ENCODE peak calls at places on chromosomes 4 and X, in ten cellular contexts. O is GM12878, H is HCT116, Z is heart left ventricle, I is A549, X is Peyer's patch, K is thyroid gland, U is stomach, B is tibial nerve, R is H1. J is an unnamed sample. For H3K4me1, the result is how much of the 10 kb centered on the place peaks cover.

GRCh38 chr4:38857354-38858096 is 908 bp upstream of the TLR6 start:
- DNase-seq in O (peak), H (peak), Z (peak), I (peak), X (peak), K (peak), U (no peak), B (no peak), R (no peak), J (peak)

GRCh38 chr4:116092961-116093360 is 979.5 kb upstream of the NDST4 start:
- DNase-seq in O (no peak), H (no peak), Z (no peak), I (no peak), X (no peak), K (no peak), U (no peak), B (no peak), R (no peak), J (no peak)

GRCh38 chr4:16418814-16419213 is 192.5 kb upstream of the TAPT1 start:
- DNase-seq in O (no peak), H (no peak), Z (no peak), I (no peak), X (no peak), K (peak), U (no peak), B (no peak), R (no peak), J (no peak)

GRCh38 chr4:2417196-2417764 is 1.2 kb downstream of the ZFYVE28 start:
- DNase-seq in O (no peak), H (no peak), Z (no peak), I (no peak), X (no peak), K (peak), U (no peak), B (no peak), R (no peak), J (no peak)

GRCh38 chr4:15197005-15197404 is 194.7 kb downstream of the CPEB2 start:
- DNase-seq in O (no peak), H (no peak), Z (no peak), I (peak), X (no peak), K (no peak), U (no peak), B (no peak), R (peak), J (no peak)

GRCh38 chr4:8762951-8763735 is 108.5 kb downstream of the HMX1 start:
- DNase-seq in O (no peak), H (no peak), Z (no peak), I (no peak), X (no peak), K (no peak), U (no peak), B (no peak), R (no peak), J (no peak)

GRCh38 chr4:4853371-4853823 is 6.1 kb upstream of the MSX1 start:
- DNase-seq in O (no peak), H (no peak), Z (peak), I (no peak), X (no peak), K (no peak), U (no peak), B (no peak), R (no peak), J (no peak)

GRCh38 chr4:174262624-174263444 is 20.6 kb downstream of the FBXO8 start:
- DNase-seq in O (no peak), H (no peak), Z (no peak), I (no peak), X (no peak), K (no peak), U (no peak), B (no peak), R (no peak), J (no peak)

GRCh38 chr4:149176019-149176418 is 639.6 kb downstream of the IQCM start:
- DNase-seq in O (no peak), H (no peak), Z (no peak), I (no peak), X (no peak), K (peak), U (no peak), B (no peak), R (no peak), J (no peak)

GRCh38 chr4:152534541-152535231 is 1.2 kb downstream of the FBXW7 start:
- DNase-seq in O (no peak), H (no peak), Z (peak), I (no peak), X (peak), K (peak), U (peak), B (no peak), R (peak), J (peak)

GRCh38 chrX:119236599-119237525 is 777 bp downstream of the PGRMC1 start:
- DNase-seq in O (no peak), H (no peak), Z (peak), I (no peak), X (peak), K (peak), U (peak), B (no peak), R (peak), J (peak)

GRCh38 chrX:67872958-67873357 is 329.1 kb downstream of the AR start:
- DNase-seq in O (no peak), H (no peak), Z (no peak), I (no peak), X (no peak), K (no peak), U (no peak), B (no peak), R (no peak), J (no peak)

GRCh38 chr4:66568431-66568830 is 898.1 kb upstream of the EPHA5 start:
- DNase-seq in O (no peak), H (no peak), Z (no peak), I (no peak), X (no peak), K (no peak), U (no peak), B (no peak), R (no peak), J (no peak)

GRCh38 chrX:826448-826847 is 195.9 kb downstream of the SHOX start:
- DNase-seq in O (no peak), H (no peak), Z (no peak), I (no peak), X (no peak), K (no peak), U (no peak), B (no peak), R (peak), J (no peak)

GRCh38 chr4:127188847-127189246 is 443.9 kb upstream of the INTU start:
- DNase-seq in O (no peak), H (peak), Z (no peak), I (no peak), X (no peak), K (no peak), U (no peak), B (no peak), R (no peak), J (no peak)

GRCh38 chr4:158802914-158803313 is 34.1 kb downstream of the FNIP2 start:
- DNase-seq in O (no peak), H (no peak), Z (no peak), I (no peak), X (no peak), K (no peak), U (no peak), B (no peak), R (no peak), J (no peak)

GRCh38 chr4:76022031-76022430 is 1.3 kb downstream of the CXCL10 start:
- DNase-seq in O (no peak), H (no peak), Z (no peak), I (no peak), X (no peak), K (no peak), U (no peak), B (no peak), R (no peak), J (no peak)

GRCh38 chrX:57453901-57454300 is 137.9 kb upstream of the ZXDB start:
- DNase-seq in O (peak), H (no peak), Z (no peak), I (no peak), X (peak), K (peak), U (no peak), B (no peak), R (no peak), J (peak)

GRCh38 chr4:109298279-109299010 is 4.0 kb downstream of the COL25A1 start:
- DNase-seq in O (no peak), H (peak), Z (no peak), I (no peak), X (no peak), K (no peak), U (no peak), B (no peak), R (no peak), J (no peak)

GRCh38 chr4:17324431-17324830 is 187.5 kb downstream of the QDPR start:
- DNase-seq in O (no peak), H (peak), Z (no peak), I (no peak), X (no peak), K (peak), U (no peak), B (peak), R (peak), J (peak)

GRCh38 chr4:21765810-21766407 is 182.7 kb downstream of the KCNIP4 start:
- DNase-seq in O (no peak), H (peak), Z (no peak), I (peak), X (peak), K (peak), U (peak), B (no peak), R (peak), J (peak)

GRCh38 chrX:116239944-116240391 is 69.4 kb downstream of the AGTR2 start:
- DNase-seq in O (no peak), H (no peak), Z (no peak), I (no peak), X (no peak), K (no peak), U (no peak), B (no peak), R (no peak), J (no peak)

GRCh38 chr4:114208747-114209146 is 229.3 kb upstream of the ARSJ start:
- DNase-seq in O (no peak), H (no peak), Z (no peak), I (no peak), X (no peak), K (no peak), U (no peak), B (no peak), R (no peak), J (no peak)

GRCh38 chr4:38189445-38189844 is 229.2 kb downstream of the PTTG2 start:
- DNase-seq in O (no peak), H (peak), Z (no peak), I (peak), X (peak), K (no peak), U (no peak), B (no peak), R (no peak), J (no peak)

GRCh38 chr4:37001688-37002436 is 242.7 kb upstream of the NWD2 start:
- DNase-seq in O (no peak), H (peak), Z (no peak), I (no peak), X (no peak), K (no peak), U (no peak), B (no peak), R (no peak), J (no peak)

GRCh38 chr4:85147481-85148076 is 181.1 kb upstream of the WDFY3 start:
- DNase-seq in O (peak), H (peak), Z (peak), I (peak), X (peak), K (peak), U (peak), B (peak), R (no peak), J (peak)

GRCh38 chr4:177266492-177266891 is 43.2 kb upstream of the NEIL3 start:
- DNase-seq in O (no peak), H (no peak), Z (no peak), I (no peak), X (no peak), K (no peak), U (no peak), B (no peak), R (no peak), J (no peak)

GRCh38 chr4:44674471-44674870 is 3.7 kb upstream of the GUF1 start:
- DNase-seq in O (no peak), H (no peak), Z (no peak), I (no peak), X (no peak), K (no peak), U (no peak), B (no peak), R (no peak), J (no peak)

GRCh38 chr4:106162278-106162677 is 153.7 kb downstream of the TBCK start:
- DNase-seq in O (no peak), H (no peak), Z (no peak), I (no peak), X (no peak), K (no peak), U (no peak), B (no peak), R (no peak), J (no peak)

GRCh38 chr4:106160560-106160959 is 155.4 kb downstream of the TBCK start:
- DNase-seq in O (no peak), H (no peak), Z (no peak), I (no peak), X (no peak), K (no peak), U (no peak), B (no peak), R (no peak), J (no peak)
- TF ChIP-seq CTCF in O (no peak), H (no peak), Z (no peak), I (no peak), X (no peak), K (no peak), U (no peak), B (no peak), R (no peak), J (no peak)

GRCh38 chr4:169246957-169247396 is 23.8 kb downstream of the SH3RF1 start:
- DNase-seq in O (no peak), H (no peak), Z (no peak), I (no peak), X (no peak), K (no peak), U (no peak), B (no peak), R (no peak), J (no peak)

GRCh38 chr4:169250796-169251195 is 20.0 kb downstream of the SH3RF1 start:
- DNase-seq in O (no peak), H (no peak), Z (no peak), I (no peak), X (peak), K (no peak), U (no peak), B (no peak), R (no peak), J (no peak)

GRCh38 chr4:169251291-169252235 is 19.2 kb downstream of the SH3RF1 start:
- DNase-seq in O (no peak), H (peak), Z (no peak), I (peak), X (peak), K (no peak), U (no peak), B (no peak), R (no peak), J (no peak)

GRCh38 chr4:169249214-169249973 is 21.4 kb downstream of the SH3RF1 start:
- DNase-seq in O (no peak), H (no peak), Z (no peak), I (peak), X (no peak), K (no peak), U (no peak), B (no peak), R (no peak), J (no peak)

GRCh38 chr4:169248645-169249044 is 22.1 kb downstream of the SH3RF1 start:
- DNase-seq in O (no peak), H (no peak), Z (no peak), I (no peak), X (no peak), K (peak), U (no peak), B (no peak), R (no peak), J (no peak)
- H3K4me1 ChIP-seq in O (under half), H (half or more), Z (under half), I (half or more), X (under half), K (half or more), U (half or more), B (half or more), R (under half), J (under half)

DNA sequence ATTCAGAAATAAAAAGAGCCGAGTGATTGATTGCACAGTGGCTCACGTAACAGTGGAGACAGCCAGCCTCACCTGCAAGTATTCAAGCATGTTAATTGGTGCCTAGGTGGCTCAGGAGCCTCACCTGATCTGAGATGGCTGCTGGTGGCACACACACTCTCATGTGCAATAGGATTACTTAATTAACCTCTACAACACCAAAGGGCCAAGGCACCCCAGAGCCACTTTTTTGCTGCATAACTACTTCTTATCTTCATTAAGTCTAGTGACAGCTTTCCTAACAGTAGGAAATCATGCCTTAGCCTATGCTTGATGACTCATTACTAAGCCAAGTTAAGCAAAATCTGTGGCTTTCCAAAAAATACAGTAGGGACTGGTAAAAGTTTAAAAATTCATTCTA is 117.3 kb upstream of the NOCT start:
- DNase-seq in O (no peak), H (no peak), Z (no peak), I (no peak), X (no peak), K (no peak), U (no peak), B (no peak), R (no peak), J (no peak)
- TF ChIP-seq POLR2A in O (no peak), H (no peak), Z (no peak), I (no peak), X (no peak), K (no peak), U (no peak), B (no peak), R (no peak), J (no peak)

GRCh38 chr4:151322565-151322964 is 2.8 kb downstream of the SH3D19 start:
- DNase-seq in O (no peak), H (no peak), Z (no peak), I (no peak), X (no peak), K (peak), U (no peak), B (no peak), R (no peak), J (no peak)
- TF ChIP-seq CTCF in O (no peak), H (no peak), Z (no peak), I (no peak), X (no peak), K (no peak), U (no peak), B (no peak), R (no peak), J (no peak)

DNA sequence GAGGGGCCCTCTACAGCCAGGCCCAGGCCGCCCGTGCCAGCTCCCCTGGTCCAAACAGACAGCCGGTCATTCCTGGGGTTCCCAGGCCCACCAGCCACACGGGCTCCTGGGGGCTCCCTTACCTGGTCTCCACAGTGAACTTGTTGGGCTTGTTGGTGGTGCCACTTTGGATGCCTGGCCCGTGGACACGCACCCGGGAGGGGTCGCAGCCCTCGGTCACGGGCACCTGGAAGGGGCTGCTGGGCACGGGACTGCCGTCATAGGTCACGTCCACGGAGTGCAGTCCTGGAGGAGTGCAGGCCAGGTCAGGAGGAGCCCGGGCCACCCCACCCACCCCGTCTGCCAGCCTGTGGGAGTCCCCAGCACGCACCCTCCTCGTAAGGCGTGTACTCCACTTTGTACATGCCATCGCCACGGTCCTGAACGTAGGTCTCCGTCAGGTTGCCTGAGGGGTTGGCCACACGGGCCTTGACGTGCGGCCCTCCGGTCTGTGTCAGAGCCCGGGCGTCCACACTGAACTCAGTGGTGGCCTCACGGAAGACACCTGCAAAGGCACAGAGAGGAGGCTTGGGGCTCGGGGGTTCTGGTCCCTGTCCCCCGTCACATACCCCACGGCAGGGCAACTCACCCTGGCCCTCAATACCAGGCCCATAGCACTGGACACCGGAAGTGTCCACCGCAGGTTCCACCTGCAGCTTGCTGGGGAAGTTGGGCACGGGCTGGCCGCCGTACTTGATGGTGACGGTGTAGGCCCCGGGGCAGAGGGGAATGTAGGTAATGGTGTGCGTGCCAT is 14.9 kb downstream of the FLNA start:
- DNase-seq in O (no peak), H (no peak), Z (no peak), I (no peak), X (no peak), K (no peak), U (no peak), B (no peak), R (no peak), J (no peak)
- H3K4me1 ChIP-seq in O (under half), H (under half), Z (under half), I (half or more), X (under half), K (under half), U (under half), B (under half), R (under half), J (under half)

GRCh38 chrX:48697182-48697727 is 721 bp downstream of the SUV39H1 start:
- DNase-seq in O (no peak), H (no peak), Z (no peak), I (peak), X (no peak), K (no peak), U (no peak), B (no peak), R (no peak), J (no peak)

GRCh38 chrX:48695925-48696300 is 621 bp upstream of the SUV39H1 start:
- DNase-seq in O (no peak), H (no peak), Z (no peak), I (peak), X (no peak), K (no peak), U (no peak), B (no peak), R (no peak), J (no peak)

GRCh38 chrX:48694776-48695523 is 1.6 kb upstream of the SUV39H1 start:
- DNase-seq in O (no peak), H (no peak), Z (no peak), I (no peak), X (no peak), K (no peak), U (no peak), B (no peak), R (no peak), J (no peak)

GRCh38 chrX:48695524-48695875 is 1.0 kb upstream of the SUV39H1 start:
- DNase-seq in O (no peak), H (no peak), Z (no peak), I (no peak), X (no peak), K (peak), U (no peak), B (no peak), R (no peak), J (peak)

GRCh38 chrX:48696301-48697181 is at the start of gene SUV39H1:
- DNase-seq in O (peak), H (peak), Z (peak), I (peak), X (peak), K (peak), U (peak), B (peak), R (peak), J (peak)
- TF ChIP-seq POLR2A in O (peak), H (peak), Z (peak), I (peak), X (peak), K (no peak), U (peak), B (peak), R (peak), J (peak)

J was measured in adrenal gland.